ENCODE peak calls at places on chromosome 6, in four cellular contexts. One of them, this sample, is unnamed.

GRCh38 chr6:18269253-18269652 is 4.9 kb upstream of the DEK start:
- DNase-seq in endothelial cell: no peak
- DNase-seq in upper lobe of right lung: no peak
- DNase-seq in tibial artery: no peak
- DNase-seq in this sample: no peak

GRCh38 chr6:6711832-6712231 is 123.3 kb downstream of the LY86 start:
- DNase-seq in tibial artery: no peak
- DNase-seq in endothelial cell: no peak
- DNase-seq in upper lobe of right lung: no peak
- DNase-seq in this sample: no peak

GRCh38 chr6:170209354-170210025 is 81.4 kb downstream of the DLL1 start:
- DNase-seq in tibial artery: peak
- DNase-seq in upper lobe of right lung: peak
- DNase-seq in endothelial cell: peak
- DNase-seq in this sample: no peak

GRCh38 chr6:16438677-16439615 is 200.6 kb downstream of the GMPR start:
- DNase-seq in endothelial cell: no peak
- DNase-seq in tibial artery: no peak
- DNase-seq in upper lobe of right lung: no peak
- DNase-seq in this sample: peak

GRCh38 chr6:114432380-114432779 is 89.6 kb upstream of the HS3ST5 start:
- DNase-seq in tibial artery: no peak
- DNase-seq in endothelial cell: no peak
- DNase-seq in upper lobe of right lung: no peak
- DNase-seq in this sample: no peak

GRCh38 chr6:9140181-9140580 is 704.8 kb upstream of the SLC35B3 start:
- DNase-seq in endothelial cell: no peak
- DNase-seq in tibial artery: no peak
- DNase-seq in upper lobe of right lung: peak
- DNase-seq in this sample: no peak

GRCh38 chr6:69349776-69350175 is 447.0 kb downstream of the LMBRD1 start:
- DNase-seq in tibial artery: no peak
- DNase-seq in upper lobe of right lung: no peak
- DNase-seq in endothelial cell: no peak
- DNase-seq in this sample: no peak

GRCh38 chr6:74967821-74968220 is 238.0 kb downstream of the COL12A1 start:
- DNase-seq in upper lobe of right lung: no peak
- DNase-seq in tibial artery: no peak
- DNase-seq in endothelial cell: no peak
- DNase-seq in this sample: peak

GRCh38 chr6:16278750-16279149 is 40.4 kb downstream of the GMPR start:
- DNase-seq in tibial artery: no peak
- DNase-seq in endothelial cell: no peak
- DNase-seq in upper lobe of right lung: no peak
- DNase-seq in this sample: no peak

GRCh38 chr6:11354019-11354418 is 121.6 kb upstream of the NEDD9 start:
- DNase-seq in tibial artery: peak
- DNase-seq in upper lobe of right lung: no peak
- DNase-seq in endothelial cell: peak
- DNase-seq in this sample: peak

GRCh38 chr6:106642476-106642875 is 13.1 kb downstream of the QRSL1 start:
- DNase-seq in tibial artery: no peak
- DNase-seq in upper lobe of right lung: no peak
- DNase-seq in endothelial cell: no peak
- DNase-seq in this sample: peak

GRCh38 chr6:52130440-52130839 is 43.0 kb upstream of the PKHD1 start:
- DNase-seq in endothelial cell: no peak
- DNase-seq in upper lobe of right lung: no peak
- DNase-seq in tibial artery: no peak
- DNase-seq in this sample: no peak

GRCh38 chr6:76174722-76175121 is 102.3 kb upstream of the IMPG1 start:
- DNase-seq in upper lobe of right lung: no peak
- DNase-seq in tibial artery: no peak
- DNase-seq in endothelial cell: no peak
- DNase-seq in this sample: no peak

GRCh38 chr6:29746846-29747687 is 23.8 kb downstream of the HLA-F start:
- DNase-seq in endothelial cell: no peak
- DNase-seq in upper lobe of right lung: no peak
- DNase-seq in tibial artery: no peak
- DNase-seq in this sample: no peak

GRCh38 chr6:12911387-12911960 is 194.9 kb downstream of the PHACTR1 start:
- DNase-seq in upper lobe of right lung: no peak
- DNase-seq in endothelial cell: peak
- DNase-seq in tibial artery: no peak
- DNase-seq in this sample: peak

GRCh38 chr6:16130932-16131387 is 2.1 kb downstream of the MYLIP start:
- DNase-seq in upper lobe of right lung: no peak
- DNase-seq in endothelial cell: peak
- DNase-seq in tibial artery: no peak
- DNase-seq in this sample: peak

GRCh38 chr6:157727629-157728182 is 95.3 kb upstream of the SNX9 start:
- DNase-seq in upper lobe of right lung: no peak
- DNase-seq in tibial artery: no peak
- DNase-seq in endothelial cell: no peak
- DNase-seq in this sample: no peak

GRCh38 chr6:27861276-27861840 is 50.8 kb downstream of the OR2B2 start:
- DNase-seq in upper lobe of right lung: no peak
- DNase-seq in endothelial cell: no peak
- DNase-seq in tibial artery: no peak
- DNase-seq in this sample: no peak

GRCh38 chr6:109351231-109352132 is 30.8 kb downstream of the CD164 start:
- DNase-seq in endothelial cell: no peak
- DNase-seq in tibial artery: no peak
- DNase-seq in upper lobe of right lung: no peak
- DNase-seq in this sample: peak

GRCh38 chr6:168711666-168712300 is 270.8 kb downstream of the SMOC2 start:
- DNase-seq in endothelial cell: no peak
- DNase-seq in upper lobe of right lung: no peak
- DNase-seq in tibial artery: no peak
- DNase-seq in this sample: no peak

GRCh38 chr6:168709440-168709839 is 268.5 kb downstream of the SMOC2 start:
- DNase-seq in upper lobe of right lung: no peak
- DNase-seq in tibial artery: no peak
- DNase-seq in endothelial cell: no peak
- DNase-seq in this sample: no peak

GRCh38 chr6:168709991-168710390 is 269.0 kb downstream of the SMOC2 start:
- DNase-seq in endothelial cell: no peak
- DNase-seq in upper lobe of right lung: no peak
- DNase-seq in tibial artery: no peak
- DNase-seq in this sample: no peak

GRCh38 chr6:168713013-168713412 is 272.0 kb downstream of the SMOC2 start:
- DNase-seq in tibial artery: no peak
- DNase-seq in upper lobe of right lung: no peak
- DNase-seq in endothelial cell: no peak
- DNase-seq in this sample: no peak

DNA sequence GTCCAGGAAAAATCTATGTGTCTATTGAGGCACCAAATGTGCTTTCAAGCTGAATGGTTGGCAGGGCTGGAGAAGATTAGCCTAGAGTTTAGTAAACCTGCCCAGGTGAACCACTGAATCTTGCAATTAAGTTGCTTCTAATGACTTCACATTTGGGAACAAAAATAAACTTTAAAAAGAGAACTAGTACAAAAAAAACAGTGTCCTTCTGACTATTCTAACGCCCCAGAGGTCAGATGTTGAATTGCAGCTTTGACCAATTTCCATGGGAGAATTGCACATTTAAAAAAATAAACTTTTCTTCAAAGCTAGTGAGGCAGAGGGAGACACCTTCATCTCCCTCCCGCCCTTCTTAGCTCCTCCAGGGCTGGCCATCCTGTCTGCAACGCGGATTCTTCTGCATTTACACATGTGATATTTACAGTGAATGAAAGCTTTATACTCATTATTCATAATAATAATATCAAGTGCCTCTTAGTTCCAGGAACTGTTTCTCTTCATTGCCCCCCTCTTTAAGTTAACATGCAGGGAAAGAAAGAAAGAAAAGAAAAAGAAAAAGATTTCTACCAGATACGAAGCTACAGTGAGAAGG is 270.2 kb downstream of the SMOC2 start:
- DNase-seq in tibial artery: no peak
- DNase-seq in endothelial cell: no peak
- DNase-seq in upper lobe of right lung: no peak
- DNase-seq in this sample: no peak
- TF ChIP-seq CTCF in tibial artery: peak
- TF ChIP-seq CTCF in endothelial cell: peak
- TF ChIP-seq CTCF in upper lobe of right lung: peak
- TF ChIP-seq CTCF in this sample: peak

GRCh38 chr6:43772571-43773049 is 2.6 kb downstream of the VEGFA start:
- DNase-seq in upper lobe of right lung: no peak
- DNase-seq in endothelial cell: no peak
- DNase-seq in tibial artery: no peak
- DNase-seq in this sample: no peak

GRCh38 chr6:43774776-43775583 is 5.0 kb downstream of the VEGFA start:
- DNase-seq in upper lobe of right lung: peak
- DNase-seq in tibial artery: peak
- DNase-seq in endothelial cell: peak
- DNase-seq in this sample: peak

GRCh38 chr6:43771858-43772570 is 2.0 kb downstream of the VEGFA start:
- DNase-seq in tibial artery: peak
- DNase-seq in upper lobe of right lung: peak
- DNase-seq in endothelial cell: peak
- DNase-seq in this sample: peak

GRCh38 chr6:43773981-43774775 is 4.2 kb downstream of the VEGFA start:
- DNase-seq in endothelial cell: no peak
- DNase-seq in tibial artery: no peak
- DNase-seq in upper lobe of right lung: peak
- DNase-seq in this sample: no peak

GRCh38 chr6:43773050-43773956 is 3.3 kb downstream of the VEGFA start:
- DNase-seq in tibial artery: no peak
- DNase-seq in endothelial cell: peak
- DNase-seq in upper lobe of right lung: peak
- DNase-seq in this sample: peak
- TF ChIP-seq CTCF in tibial artery: peak
- TF ChIP-seq CTCF in endothelial cell: peak
- TF ChIP-seq CTCF in upper lobe of right lung: peak
- TF ChIP-seq CTCF in this sample: peak

GRCh38 chr6:111032493-111033140 is 50.8 kb downstream of the RPF2 start:
- DNase-seq in upper lobe of right lung: no peak
- DNase-seq in tibial artery: no peak
- DNase-seq in endothelial cell: no peak
- DNase-seq in this sample: peak

GRCh38 chr6:111031151-111031550 is 49.3 kb downstream of the RPF2 start:
- DNase-seq in endothelial cell: no peak
- DNase-seq in upper lobe of right lung: no peak
- DNase-seq in tibial artery: no peak
- DNase-seq in this sample: no peak

GRCh38 chr6:111024661-111025060 is 42.8 kb downstream of the RPF2 start:
- DNase-seq in tibial artery: no peak
- DNase-seq in endothelial cell: no peak
- DNase-seq in upper lobe of right lung: no peak
- DNase-seq in this sample: peak

GRCh38 chr6:111030008-111031006 is 48.5 kb downstream of the RPF2 start:
- DNase-seq in tibial artery: no peak
- DNase-seq in upper lobe of right lung: peak
- DNase-seq in endothelial cell: no peak
- DNase-seq in this sample: peak

GRCh38 chr6:111027219-111027618 is 45.4 kb downstream of the RPF2 start:
- DNase-seq in endothelial cell: no peak
- DNase-seq in tibial artery: no peak
- DNase-seq in upper lobe of right lung: no peak
- DNase-seq in this sample: no peak
- TF ChIP-seq CTCF in endothelial cell: no peak
- TF ChIP-seq CTCF in tibial artery: no peak
- TF ChIP-seq CTCF in upper lobe of right lung: no peak
- TF ChIP-seq CTCF in this sample: no peak

DNA sequence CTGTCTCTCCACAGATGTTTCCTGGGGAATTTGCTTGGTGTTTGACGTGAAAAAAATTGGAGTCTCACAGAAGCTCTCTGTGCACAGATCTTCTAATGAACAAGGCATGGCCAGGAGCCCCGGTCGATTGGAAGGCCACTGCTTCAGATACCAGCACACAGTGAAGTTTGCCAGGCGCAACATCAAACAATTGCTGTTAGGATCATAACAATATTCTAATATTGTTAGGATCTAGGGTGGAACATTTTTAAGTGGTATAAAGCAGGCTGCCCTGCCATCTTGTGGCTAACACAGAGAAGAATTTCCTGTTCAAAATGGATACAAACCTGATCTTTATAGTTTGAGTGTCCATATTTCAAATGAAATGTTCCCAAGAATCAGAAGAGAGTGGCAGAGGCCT is 64.1 kb downstream of the C6orf118 start:
- DNase-seq in tibial artery: no peak
- DNase-seq in endothelial cell: no peak
- DNase-seq in upper lobe of right lung: no peak
- DNase-seq in this sample: peak
- TF ChIP-seq CTCF in tibial artery: no peak
- TF ChIP-seq CTCF in endothelial cell: no peak
- TF ChIP-seq CTCF in upper lobe of right lung: peak
- TF ChIP-seq CTCF in this sample: peak

DNA sequence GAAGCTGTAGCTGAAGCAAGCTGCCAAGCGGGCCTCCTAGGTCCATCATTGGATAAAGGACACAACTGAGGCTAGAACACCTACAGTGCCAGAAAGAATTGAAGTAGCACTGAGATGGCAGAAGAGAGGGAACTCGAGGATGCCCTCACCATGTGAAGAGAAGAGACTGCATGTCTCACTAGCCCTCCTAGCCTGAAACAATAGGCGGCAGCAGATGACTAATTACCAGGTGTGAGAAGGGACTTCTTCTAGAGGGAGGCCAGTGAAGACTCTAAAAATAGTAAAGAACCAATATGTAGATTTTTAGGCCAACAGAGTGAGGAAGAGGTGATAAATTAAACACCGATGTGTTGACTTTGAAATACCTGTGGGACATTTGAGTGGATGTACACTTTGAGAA is 50.3 kb downstream of the LGSN start:
- DNase-seq in upper lobe of right lung: no peak
- DNase-seq in endothelial cell: no peak
- DNase-seq in tibial artery: no peak
- DNase-seq in this sample: no peak
- TF ChIP-seq CTCF in upper lobe of right lung: no peak
- TF ChIP-seq CTCF in endothelial cell: no peak
- TF ChIP-seq CTCF in tibial artery: no peak
- TF ChIP-seq CTCF in this sample: no peak

DNA sequence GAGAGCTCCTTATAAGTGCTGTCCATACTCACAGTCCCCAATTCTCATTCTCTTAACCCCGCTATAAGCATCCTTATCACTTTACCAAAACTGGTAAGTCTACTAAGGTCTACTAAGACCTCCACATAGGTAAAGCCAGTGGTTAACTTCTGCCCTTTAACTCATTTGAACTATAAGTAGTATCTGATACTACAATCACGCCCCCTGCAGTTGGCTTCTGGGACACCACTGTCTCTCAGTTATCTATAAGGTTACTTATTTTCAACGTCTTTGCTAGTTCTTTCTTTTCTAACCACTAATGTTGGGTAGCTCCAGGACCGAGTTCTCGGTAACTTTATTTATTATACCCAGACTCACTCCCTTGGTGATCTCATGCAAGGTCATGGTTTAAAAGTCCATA is 142.6 kb downstream of the ARHGAP18 start:
- DNase-seq in endothelial cell: peak
- DNase-seq in tibial artery: no peak
- DNase-seq in upper lobe of right lung: no peak
- DNase-seq in this sample: peak
- TF ChIP-seq CTCF in endothelial cell: peak
- TF ChIP-seq CTCF in tibial artery: peak
- TF ChIP-seq CTCF in upper lobe of right lung: peak
- TF ChIP-seq CTCF in this sample: peak

This sample was measured in fibroblast of pulmonary artery.